ENCODE peak calls at places on chromosomes 13 and 19, in five cellular contexts. One of them, this sample, is unnamed.

GRCh38 chr13:28718186-28718537 is 608 bp downstream of the SLC46A3 start:
- DNase-seq in H1: no peak
- DNase-seq in HepG2: no peak
- DNase-seq in GM12878: no peak
- DNase-seq in K562: no peak
- DNase-seq in this sample: no peak

GRCh38 chr13:29402168-29402621 is 193.3 kb downstream of the SLC7A1 start:
- DNase-seq in H1: no peak
- DNase-seq in HepG2: no peak
- DNase-seq in GM12878: no peak
- DNase-seq in K562: no peak
- DNase-seq in this sample: no peak

GRCh38 chr19:31284621-31285020 is 64.6 kb downstream of the TSHZ3 start:
- DNase-seq in H1: no peak
- DNase-seq in HepG2: no peak
- DNase-seq in GM12878: no peak
- DNase-seq in K562: no peak
- DNase-seq in this sample: no peak

GRCh38 chr19:13100031-13100588 is 2.5 kb downstream of the LYL1 start:
- DNase-seq in H1: no peak
- DNase-seq in HepG2: no peak
- DNase-seq in GM12878: peak
- DNase-seq in K562: no peak
- DNase-seq in this sample: no peak

GRCh38 chr19:17952041-17952976 is 14.6 kb upstream of the KCNN1 start:
- DNase-seq in H1: no peak
- DNase-seq in HepG2: no peak
- DNase-seq in GM12878: no peak
- DNase-seq in K562: peak
- DNase-seq in this sample: peak

GRCh38 chr19:2424686-2425621 is 2.4 kb downstream of the TIMM13 start:
- DNase-seq in H1: peak
- DNase-seq in HepG2: no peak
- DNase-seq in GM12878: no peak
- DNase-seq in K562: no peak
- DNase-seq in this sample: peak

GRCh38 chr19:5407356-5407755 is 47.9 kb upstream of the ZNRF4 start:
- DNase-seq in H1: no peak
- DNase-seq in HepG2: peak
- DNase-seq in GM12878: no peak
- DNase-seq in K562: peak
- DNase-seq in this sample: peak

GRCh38 chr13:26299168-26299788 is 45.3 kb downstream of the CDK8 start:
- DNase-seq in H1: no peak
- DNase-seq in HepG2: no peak
- DNase-seq in GM12878: no peak
- DNase-seq in K562: no peak
- DNase-seq in this sample: no peak

GRCh38 chr19:482186-483041 is 13.9 kb upstream of the MADCAM1 start:
- DNase-seq in H1: no peak
- DNase-seq in HepG2: no peak
- DNase-seq in GM12878: no peak
- DNase-seq in K562: no peak
- DNase-seq in this sample: peak

GRCh38 chr19:57016076-57016475 is 103.7 kb upstream of the USP29 start:
- DNase-seq in H1: no peak
- DNase-seq in HepG2: no peak
- DNase-seq in GM12878: no peak
- DNase-seq in K562: no peak
- DNase-seq in this sample: no peak

GRCh38 chr19:28726533-28726932 is 486.4 kb downstream of the UQCRFS1 start:
- DNase-seq in H1: no peak
- DNase-seq in HepG2: no peak
- DNase-seq in GM12878: no peak
- DNase-seq in K562: no peak
- DNase-seq in this sample: no peak

GRCh38 chr19:2446390-2446789 is 10.4 kb downstream of the LMNB2 start:
- DNase-seq in H1: no peak
- DNase-seq in HepG2: no peak
- DNase-seq in GM12878: no peak
- DNase-seq in K562: no peak
- DNase-seq in this sample: no peak

GRCh38 chr13:39106216-39106995 is 68.2 kb downstream of the NHLRC3 start:
- DNase-seq in H1: no peak
- DNase-seq in HepG2: peak
- DNase-seq in GM12878: no peak
- DNase-seq in K562: no peak
- DNase-seq in this sample: no peak

GRCh38 chr19:492091-492531 is 4.2 kb upstream of the MADCAM1 start:
- DNase-seq in H1: no peak
- DNase-seq in HepG2: no peak
- DNase-seq in GM12878: no peak
- DNase-seq in K562: peak
- DNase-seq in this sample: peak

GRCh38 chr19:49713236-49713845 is 22.4 kb downstream of the CPT1C start:
- DNase-seq in H1: no peak
- DNase-seq in HepG2: no peak
- DNase-seq in GM12878: no peak
- DNase-seq in K562: no peak
- DNase-seq in this sample: no peak

GRCh38 chr19:55324705-55325104 is 436 bp downstream of the TMEM150B start:
- DNase-seq in H1: no peak
- DNase-seq in HepG2: no peak
- DNase-seq in GM12878: no peak
- DNase-seq in K562: no peak
- DNase-seq in this sample: no peak

GRCh38 chr19:14871619-14872230 is 14.2 kb downstream of the OR7A17 start:
- DNase-seq in H1: no peak
- DNase-seq in HepG2: no peak
- DNase-seq in GM12878: peak
- DNase-seq in K562: peak
- DNase-seq in this sample: peak

GRCh38 chr19:13063461-13064091 is 39.1 kb downstream of the LYL1 start:
- DNase-seq in H1: no peak
- DNase-seq in HepG2: no peak
- DNase-seq in GM12878: no peak
- DNase-seq in K562: no peak
- DNase-seq in this sample: no peak

GRCh38 chr19:584240-585001 is 5.3 kb upstream of the HCN2 start:
- DNase-seq in H1: no peak
- DNase-seq in HepG2: no peak
- DNase-seq in GM12878: no peak
- DNase-seq in K562: peak
- DNase-seq in this sample: peak

GRCh38 chr13:43390101-43390500 is 366.7 kb downstream of the DNAJC15 start:
- DNase-seq in H1: no peak
- DNase-seq in HepG2: no peak
- DNase-seq in GM12878: no peak
- DNase-seq in K562: no peak
- DNase-seq in this sample: no peak

GRCh38 chr13:22592515-22592914 is 588.3 kb upstream of the SGCG start:
- DNase-seq in H1: no peak
- DNase-seq in HepG2: no peak
- DNase-seq in GM12878: no peak
- DNase-seq in K562: no peak
- DNase-seq in this sample: no peak

GRCh38 chr13:75481176-75482069 is 546 bp downstream of the TBC1D4 start:
- DNase-seq in H1: no peak
- DNase-seq in HepG2: no peak
- DNase-seq in GM12878: no peak
- DNase-seq in K562: peak
- DNase-seq in this sample: peak

GRCh38 chr19:53655042-53655665 is 23.4 kb downstream of the DPRX start:
- DNase-seq in H1: no peak
- DNase-seq in HepG2: no peak
- DNase-seq in GM12878: no peak
- DNase-seq in K562: no peak
- DNase-seq in this sample: no peak

GRCh38 chr19:33740811-33741396 is 55.8 kb upstream of the KCTD15 start:
- DNase-seq in H1: peak
- DNase-seq in HepG2: peak
- DNase-seq in GM12878: no peak
- DNase-seq in K562: peak
- DNase-seq in this sample: no peak

GRCh38 chr19:48271531-48272151 is 1.8 kb downstream of the ZNF114 start:
- DNase-seq in H1: peak
- DNase-seq in HepG2: peak
- DNase-seq in GM12878: no peak
- DNase-seq in K562: no peak
- DNase-seq in this sample: peak

GRCh38 chr13:99386911-99387788 is 80.0 kb upstream of the GPR183 start:
- DNase-seq in H1: peak
- DNase-seq in HepG2: peak
- DNase-seq in GM12878: peak
- DNase-seq in K562: peak
- DNase-seq in this sample: peak

GRCh38 chr13:101529419-101529818 is 76.9 kb downstream of the ITGBL1 start:
- DNase-seq in H1: no peak
- DNase-seq in HepG2: no peak
- DNase-seq in GM12878: no peak
- DNase-seq in K562: no peak
- DNase-seq in this sample: no peak

GRCh38 chr13:112205990-112206389 is 139.0 kb downstream of the SOX1 start:
- DNase-seq in H1: no peak
- DNase-seq in HepG2: no peak
- DNase-seq in GM12878: no peak
- DNase-seq in K562: no peak
- DNase-seq in this sample: no peak

GRCh38 chr19:9580728-9581127 is 3.6 kb downstream of the ZNF121 start:
- DNase-seq in H1: no peak
- DNase-seq in HepG2: no peak
- DNase-seq in GM12878: no peak
- DNase-seq in K562: no peak
- DNase-seq in this sample: no peak

GRCh38 chr19:9586764-9587163 is 2.5 kb upstream of the ZNF121 start:
- DNase-seq in H1: no peak
- DNase-seq in HepG2: peak
- DNase-seq in GM12878: peak
- DNase-seq in K562: no peak
- DNase-seq in this sample: peak

DNA sequence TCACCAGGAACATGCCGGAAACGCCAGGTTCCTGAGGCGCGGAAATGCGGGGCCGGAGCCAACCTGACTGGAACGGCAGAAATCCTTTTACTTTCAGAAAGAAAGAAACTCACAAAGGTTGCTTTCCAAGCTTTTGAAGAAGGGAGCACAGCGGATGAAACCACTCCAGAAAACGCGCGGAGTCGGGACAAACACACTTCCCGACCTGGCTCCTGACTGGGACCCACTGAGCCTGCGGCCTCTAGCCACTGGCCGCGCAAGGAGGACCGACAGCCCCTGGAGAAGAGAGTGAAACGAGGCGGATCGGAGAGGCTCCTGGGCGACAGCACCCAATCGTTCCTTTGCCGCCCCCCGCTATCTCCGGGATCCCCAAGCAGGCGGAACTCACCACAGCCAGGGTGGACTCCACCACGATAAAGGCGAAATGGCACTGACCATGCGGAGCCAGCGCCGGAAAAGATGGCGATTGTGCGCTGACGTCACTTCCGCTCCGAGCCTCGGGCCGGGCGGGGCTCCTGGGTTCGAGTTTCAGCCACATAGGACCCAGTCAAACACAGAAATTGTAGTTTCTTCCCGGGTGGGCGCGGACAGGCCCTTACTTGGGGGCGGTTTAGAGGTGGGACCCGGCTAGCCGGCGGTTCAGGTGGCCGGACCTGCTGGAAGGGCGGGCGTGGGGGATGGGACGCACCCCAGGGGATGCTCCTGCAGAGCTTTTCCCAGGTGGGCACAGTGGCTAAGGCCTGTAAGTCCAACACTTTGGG is at the start of gene ZNF121:
- DNase-seq in H1: peak
- DNase-seq in HepG2: peak
- DNase-seq in GM12878: peak
- DNase-seq in K562: peak
- DNase-seq in this sample: peak
- TF ChIP-seq EP300 in H1: no peak
- TF ChIP-seq EP300 in HepG2: no peak
- TF ChIP-seq EP300 in GM12878: peak
- TF ChIP-seq EP300 in K562: peak
- TF ChIP-seq EP300 in this sample: no peak

GRCh38 chr19:35816262-35816661 is 3.6 kb upstream of the PRODH2 start:
- DNase-seq in H1: peak
- DNase-seq in HepG2: no peak
- DNase-seq in GM12878: no peak
- DNase-seq in K562: no peak
- DNase-seq in this sample: no peak
- TF ChIP-seq SIN3A in H1: no peak
- TF ChIP-seq SIN3A in HepG2: no peak
- TF ChIP-seq SIN3A in GM12878: no peak
- TF ChIP-seq SIN3A in K562: no peak
- TF ChIP-seq SIN3A in this sample: no peak

DNA sequence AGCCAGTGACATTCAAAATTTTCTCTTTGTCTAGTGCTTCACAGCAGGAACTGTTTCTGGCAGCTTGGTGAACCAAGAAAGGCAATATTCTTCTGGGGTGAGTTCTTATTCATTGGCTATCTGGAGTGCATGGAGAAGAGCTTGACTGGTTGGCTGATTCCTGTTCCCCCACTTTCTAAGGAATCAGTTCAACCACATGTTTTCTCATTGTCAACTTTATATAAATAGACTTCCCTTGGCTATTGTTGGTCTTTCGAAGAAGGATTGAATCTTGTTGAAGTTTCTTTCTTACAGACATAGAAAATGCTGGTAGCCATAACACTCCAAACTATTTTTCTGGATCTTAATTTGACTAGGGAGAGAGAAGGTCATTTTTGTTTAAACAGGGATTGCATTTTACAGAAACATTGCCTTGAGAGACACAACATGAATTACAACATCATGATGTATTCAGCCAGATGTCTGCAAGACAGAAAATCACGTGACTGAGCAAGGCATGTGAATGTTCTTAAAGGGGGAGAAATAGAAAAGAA is 85.2 kb downstream of the EDNRB start:
- DNase-seq in H1: no peak
- DNase-seq in HepG2: no peak
- DNase-seq in GM12878: no peak
- DNase-seq in K562: no peak
- DNase-seq in this sample: no peak
- TF ChIP-seq EP300 in H1: no peak
- TF ChIP-seq EP300 in HepG2: no peak
- TF ChIP-seq EP300 in GM12878: no peak
- TF ChIP-seq EP300 in K562: no peak
- TF ChIP-seq EP300 in this sample: no peak

GRCh38 chr19:32687681-32688080 is 3.9 kb upstream of the NUDT19 start:
- DNase-seq in H1: no peak
- DNase-seq in HepG2: no peak
- DNase-seq in GM12878: no peak
- DNase-seq in K562: peak
- DNase-seq in this sample: no peak

GRCh38 chr19:32691291-32691951 is at the start of gene NUDT19:
- DNase-seq in H1: no peak
- DNase-seq in HepG2: peak
- DNase-seq in GM12878: peak
- DNase-seq in K562: peak
- DNase-seq in this sample: peak

GRCh38 chr19:32692727-32693061 is 1.1 kb downstream of the NUDT19 start:
- DNase-seq in H1: no peak
- DNase-seq in HepG2: no peak
- DNase-seq in GM12878: no peak
- DNase-seq in K562: no peak
- DNase-seq in this sample: no peak

GRCh38 chr19:32688315-32688714 is 3.3 kb upstream of the NUDT19 start:
- DNase-seq in H1: no peak
- DNase-seq in HepG2: no peak
- DNase-seq in GM12878: no peak
- DNase-seq in K562: no peak
- DNase-seq in this sample: no peak

GRCh38 chr19:32691952-32692726 is 518 bp downstream of the NUDT19 start:
- DNase-seq in H1: no peak
- DNase-seq in HepG2: no peak
- DNase-seq in GM12878: no peak
- DNase-seq in K562: peak
- DNase-seq in this sample: peak
- TF ChIP-seq SIN3A in H1: no peak
- TF ChIP-seq SIN3A in HepG2: no peak
- TF ChIP-seq SIN3A in GM12878: peak
- TF ChIP-seq SIN3A in K562: no peak
- TF ChIP-seq SIN3A in this sample: no peak